ENCODE peak calls at places on chromosomes 1 and 21, in six cellular contexts. C is thoracic aorta, Q is heart right ventricle, P is osteoblast, V is endodermal cell, R is aorta. M is an unnamed sample. For H3K4me1, the result is how much of the 10 kb centered on the place peaks cover.

GRCh38 chr1:110196917-110197782 is 13.0 kb upstream of the KCNC4 start:
- DNase-seq in R (no peak), C (no peak), Q (no peak), V (peak), P (peak), M (peak)

GRCh38 chr1:28208818-28209441 is 23.9 kb downstream of the DNAJC8 start:
- DNase-seq in P (peak), V (peak), C (no peak), R (no peak), Q (peak), M (peak)

GRCh38 chr1:55049914-55050278 is 10.5 kb downstream of the PCSK9 start:
- DNase-seq in R (peak), Q (peak), C (no peak), V (no peak), P (peak), M (no peak)

GRCh38 chr1:23098463-23099170 is 70.0 kb downstream of the LUZP1 start:
- DNase-seq in P (no peak), R (no peak), Q (peak), C (no peak), V (peak), M (peak)

GRCh38 chr1:109089242-109090015 is 1.1 kb upstream of the TMEM167B start:
- DNase-seq in Q (peak), P (peak), R (no peak), C (no peak), V (peak), M (no peak)

GRCh38 chr1:63898428-63899220 is 124.8 kb downstream of the ROR1 start:
- DNase-seq in V (no peak), C (no peak), Q (no peak), P (no peak), R (no peak), M (no peak)

GRCh38 chr1:194474701-194475100 is 1288.3 kb upstream of the B3GALT2 start:
- DNase-seq in P (no peak), V (no peak), Q (no peak), C (no peak), R (no peak), M (no peak)

GRCh38 chr1:25819496-25820246 is at the start of gene MTFR1L:
- DNase-seq in Q (peak), V (peak), R (peak), P (peak), C (no peak), M (peak)

GRCh38 chr1:199546323-199546722 is 481.2 kb upstream of the NR5A2 start:
- DNase-seq in P (no peak), V (no peak), Q (no peak), R (no peak), C (no peak), M (no peak)

GRCh38 chr1:203596673-203597072 is 30.0 kb upstream of the ATP2B4 start:
- DNase-seq in Q (no peak), V (no peak), C (no peak), R (no peak), P (no peak), M (no peak)

GRCh38 chr1:215523128-215523861 is 43.8 kb upstream of the KCTD3 start:
- DNase-seq in C (no peak), R (no peak), V (no peak), P (no peak), Q (no peak), M (no peak)

DNA sequence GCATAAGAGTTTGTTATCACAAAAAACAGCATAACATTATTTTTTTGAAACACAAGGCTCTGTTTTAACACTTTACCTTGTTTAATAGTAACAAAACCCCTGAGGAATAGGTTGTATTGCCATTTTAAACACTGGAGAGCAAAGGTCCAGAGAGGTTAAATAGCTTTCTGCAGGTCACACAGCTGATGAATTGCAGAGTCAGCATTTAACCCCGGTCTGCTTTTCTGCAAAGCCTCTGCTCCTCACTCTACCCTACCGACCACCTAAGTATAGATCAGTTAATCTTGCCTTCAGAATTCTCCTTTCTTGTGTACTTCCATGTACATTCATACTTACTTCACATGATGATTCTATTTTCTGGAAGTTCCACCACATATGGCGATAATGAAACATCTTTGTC is 42.0 kb downstream of the KCNJ15 start:
- DNase-seq in P (no peak), V (no peak), R (no peak), C (no peak), Q (no peak), M (no peak)
- H3K4me1 ChIP-seq in P (under half), V (under half), R (under half), C (under half), Q (under half), M (under half)

GRCh38 chr1:9922342-9922741 is 12.3 kb upstream of the CTNNBIP1 start:
- DNase-seq in P (no peak), C (no peak), R (no peak), Q (no peak), V (peak), M (no peak)
- H3K4me3 ChIP-seq in P (no peak), C (no peak), R (no peak), Q (no peak), V (no peak), M (no peak)

GRCh38 chr1:71086331-71086730 is 5.5 kb upstream of the ZRANB2 start:
- DNase-seq in V (no peak), Q (no peak), C (no peak), P (no peak), R (no peak), M (no peak)

GRCh38 chr1:71083271-71083670 is 2.4 kb upstream of the ZRANB2 start:
- DNase-seq in Q (no peak), C (no peak), P (no peak), V (no peak), R (no peak), M (no peak)

GRCh38 chr1:71080178-71080781 is 555 bp downstream of the ZRANB2 start:
- DNase-seq in R (no peak), P (no peak), C (no peak), V (no peak), Q (no peak), M (no peak)

GRCh38 chr1:71080782-71081696 is at the start of gene ZRANB2:
- DNase-seq in C (peak), P (peak), Q (peak), R (peak), V (peak), M (peak)

DNA sequence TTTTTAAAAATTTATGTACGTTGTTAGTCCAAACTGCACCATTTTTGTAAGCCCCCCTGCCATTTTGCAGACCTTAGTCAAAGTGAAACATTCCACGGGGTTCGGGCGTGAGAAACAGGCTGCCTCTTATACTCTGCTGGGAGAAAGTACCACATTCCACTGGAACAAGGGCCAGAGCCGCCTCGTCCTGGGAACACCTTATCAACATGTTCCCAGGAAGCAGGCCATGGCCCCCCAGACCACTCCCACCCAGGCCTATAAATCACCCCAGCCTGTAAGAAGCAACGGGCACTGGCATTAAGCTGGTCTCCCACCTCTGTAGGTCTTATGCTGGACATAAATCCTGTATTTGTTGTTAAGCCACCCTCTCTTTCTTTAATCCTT is 854 bp upstream of the ZRANB2 start:
- DNase-seq in R (peak), V (peak), Q (peak), P (no peak), C (no peak), M (no peak)
- H3K27ac ChIP-seq in R (no peak), V (no peak), Q (peak), P (peak), C (peak), M (peak)

GRCh38 chr1:171485375-171486047 is at the start of gene PRRC2C:
- DNase-seq in Q (peak), R (peak), P (peak), C (peak), V (peak), M (peak)

GRCh38 chr1:171488190-171488929 is 3.0 kb downstream of the PRRC2C start:
- DNase-seq in Q (no peak), R (no peak), V (no peak), P (no peak), C (no peak), M (no peak)

GRCh38 chr1:171486048-171486519 is 754 bp downstream of the PRRC2C start:
- DNase-seq in Q (no peak), P (no peak), C (peak), V (peak), R (no peak), M (peak)

GRCh38 chr1:171487038-171487437 is 1.7 kb downstream of the PRRC2C start:
- DNase-seq in C (no peak), R (no peak), V (no peak), P (no peak), Q (no peak), M (no peak)

DNA sequence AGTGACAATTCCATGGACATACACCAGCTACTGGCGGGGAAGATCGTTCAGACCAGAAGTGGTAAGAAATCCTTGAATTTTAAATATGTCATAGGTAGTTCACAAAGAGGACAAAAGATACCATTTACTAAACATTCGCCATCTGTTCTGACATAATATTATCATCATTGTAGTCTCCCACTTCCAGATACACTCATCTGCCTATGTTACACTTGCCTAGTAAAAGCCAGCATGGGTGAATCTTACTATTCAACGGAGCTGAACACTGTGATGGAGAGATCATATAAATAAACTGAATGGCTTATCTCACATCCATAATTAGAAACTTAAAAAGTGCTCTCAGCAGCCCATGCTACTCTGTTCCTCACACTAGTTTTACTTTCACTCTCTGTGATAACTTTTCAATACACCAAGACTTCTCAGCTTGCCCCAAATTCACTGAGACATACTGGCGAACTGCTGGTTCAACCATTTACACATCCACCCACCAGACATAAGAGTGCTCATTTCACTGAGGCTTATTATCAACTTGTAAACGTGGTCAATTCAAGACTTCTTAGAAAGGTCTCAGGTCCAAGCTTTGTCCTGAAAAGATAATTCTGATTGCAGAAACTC is 463 bp upstream of the PRRC2C start:
- DNase-seq in V (no peak), Q (no peak), P (peak), R (no peak), C (no peak), M (no peak)
- H3K4me1 ChIP-seq in V (under half), Q (under half), P (under half), R (under half), C (under half), M (under half)

GRCh38 chr1:64963466-64963865 is 2.9 kb downstream of the JAK1 start:
- DNase-seq in V (no peak), C (no peak), P (no peak), R (no peak), Q (no peak), M (no peak)
- H3K4me3 ChIP-seq in V (no peak), C (no peak), P (no peak), R (no peak), Q (no peak), M (no peak)

GRCh38 chr1:151935154-151935553 is 25.8 kb upstream of the THEM4 start:
- DNase-seq in V (no peak), R (no peak), Q (no peak), P (no peak), C (no peak), M (no peak)
- H3K27ac ChIP-seq in V (no peak), R (no peak), Q (no peak), P (no peak), C (no peak), M (no peak)

DNA sequence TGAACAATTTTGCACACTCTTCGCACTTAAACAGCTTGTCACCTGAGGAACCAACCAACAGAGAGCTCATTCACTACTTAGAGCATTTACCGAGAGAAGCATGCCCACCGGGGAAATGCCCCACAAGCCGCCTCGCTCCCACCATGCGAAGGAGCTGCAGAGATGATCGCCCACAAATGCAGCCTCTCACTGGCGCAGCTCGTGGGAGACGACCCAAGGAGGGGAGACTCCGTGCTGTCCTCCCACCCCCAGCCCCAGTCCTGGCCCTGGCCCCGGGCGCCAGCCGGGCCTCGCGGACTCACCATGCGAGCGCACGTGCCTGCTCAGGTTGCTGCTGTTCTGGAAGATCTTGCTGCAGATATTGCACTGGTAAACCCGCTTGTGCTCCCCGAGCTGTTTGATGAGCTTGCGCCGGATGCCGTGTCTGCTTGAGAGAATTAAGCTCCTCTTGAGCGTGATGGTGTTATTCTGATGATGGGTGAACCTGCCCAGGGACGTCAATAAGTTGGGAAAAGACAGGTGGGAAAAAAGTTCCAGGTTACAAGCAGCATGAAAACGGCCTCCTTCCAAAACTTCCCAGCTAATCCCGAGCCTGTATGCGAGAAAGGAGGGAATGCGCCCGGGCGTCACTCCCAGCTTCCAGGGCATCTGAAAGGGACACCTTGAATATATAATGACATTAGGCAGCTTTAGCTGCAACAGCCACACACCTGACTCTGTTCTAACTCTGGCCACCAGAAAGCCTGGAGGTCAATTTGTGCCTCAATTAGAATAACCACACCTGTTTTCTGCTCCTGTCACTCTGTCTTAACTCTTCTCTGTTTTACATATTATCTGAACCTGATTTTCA is 42.8 kb downstream of the PRDM15 start:
- DNase-seq in V (no peak), P (peak), C (no peak), Q (no peak), R (peak), M (no peak)
- H3K4me1 ChIP-seq in V (under half), P (under half), C (under half), Q (under half), R (under half), M (under half)

GRCh38 chr1:2100775-2101108 is 50.5 kb downstream of the PRKCZ start:
- DNase-seq in Q (no peak), R (no peak), C (no peak), V (no peak), P (no peak), M (no peak)
- H3K4me3 ChIP-seq in Q (no peak), R (no peak), C (no peak), V (no peak), P (no peak), M (no peak)

GRCh38 chr1:183197762-183198161 is 11.7 kb downstream of the LAMC2 start:
- DNase-seq in C (no peak), Q (no peak), R (no peak), V (no peak), P (no peak), M (no peak)

GRCh38 chr1:183203094-183203493 is 17.0 kb downstream of the LAMC2 start:
- DNase-seq in Q (no peak), R (no peak), V (no peak), P (no peak), C (no peak), M (no peak)

GRCh38 chr1:183199304-183199703 is 13.2 kb downstream of the LAMC2 start:
- DNase-seq in R (no peak), Q (no peak), C (no peak), V (no peak), P (no peak), M (no peak)

GRCh38 chr1:183198463-183198862 is 12.4 kb downstream of the LAMC2 start:
- DNase-seq in Q (no peak), R (no peak), V (no peak), P (peak), C (no peak), M (no peak)

GRCh38 chr1:183200451-183200850 is 14.4 kb downstream of the LAMC2 start:
- DNase-seq in C (no peak), V (no peak), R (no peak), Q (no peak), P (no peak), M (no peak)
- H3K27ac ChIP-seq in C (no peak), V (no peak), R (no peak), Q (no peak), P (no peak), M (no peak)

DNA sequence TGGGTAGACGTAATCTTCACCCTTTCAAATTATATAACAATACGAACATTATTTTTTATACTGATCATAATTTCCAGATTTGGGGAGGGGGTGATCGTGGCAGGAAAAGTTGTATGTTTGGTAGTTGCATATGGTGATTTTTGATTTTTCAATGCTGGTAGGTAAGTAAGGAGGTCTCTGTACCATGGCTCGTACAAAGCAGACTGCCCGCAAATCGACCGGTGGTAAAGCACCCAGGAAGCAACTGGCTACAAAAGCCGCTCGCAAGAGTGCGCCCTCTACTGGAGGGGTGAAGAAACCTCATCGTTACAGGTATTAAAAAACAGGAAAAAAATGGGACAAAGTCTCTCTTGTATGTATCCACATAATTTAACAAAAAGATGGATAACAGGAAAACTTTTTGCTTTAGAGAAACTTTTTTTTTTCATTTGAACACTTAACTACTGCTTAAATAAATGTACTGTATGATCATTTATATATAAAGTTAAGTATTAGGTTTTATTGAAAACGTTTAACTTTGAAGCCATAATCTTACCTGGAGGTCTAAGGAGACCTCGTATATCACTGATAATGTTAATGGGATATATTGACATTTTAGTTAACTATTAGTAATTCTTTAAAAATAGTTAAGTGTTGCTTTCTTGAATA is 1.8 kb downstream of the H3-3A start:
- DNase-seq in P (no peak), V (peak), Q (no peak), C (no peak), R (no peak), M (no peak)
- H3K4me1 ChIP-seq in P (under half), V (under half), Q (half or more), C (half or more), R (under half), M (half or more)